ENCODE peak calls at places on chromosomes 16 and 17, in seven cellular contexts. E, Z, R, I, C, O and P are unnamed samples.

GRCh38 chr17:31197991-31198390 is 99.0 kb downstream of the OMG start:
- DNase-seq in R (no peak), C (no peak), I (no peak), O (no peak), Z (no peak), E (no peak), P (no peak)

GRCh38 chr16:11256657-11257130 is 690 bp upstream of the SOCS1 start:
- DNase-seq in Z (peak; percentile 82), C (no peak), O (peak; percentile 69), R (peak; percentile 71), E (peak; percentile 48), I (peak; percentile 70), P (no peak)

GRCh38 chr16:10616744-10617640 is 36.6 kb upstream of the EMP2 start:
- DNase-seq in Z (peak; percentile 83), O (peak; percentile 73), I (peak; percentile 82), R (peak; percentile 33), E (peak; percentile 29), C (no peak), P (peak; percentile 62)

GRCh38 chr16:48408688-48409087 is 23.5 kb upstream of the SIAH1 start:
- DNase-seq in I (peak; percentile 54), R (no peak), O (peak; percentile 39), E (peak; percentile 20), C (no peak), Z (peak; percentile 69), P (peak; percentile 19)

GRCh38 chr17:17361543-17362511 is 58.7 kb downstream of the NT5M start:
- DNase-seq in Z (peak; percentile 59), E (no peak), R (no peak), I (no peak), O (no peak), C (no peak), P (no peak)

GRCh38 chr17:48927978-48928716 is 16.5 kb downstream of the SNF8 start:
- DNase-seq in I (no peak), O (no peak), Z (no peak), C (no peak), E (no peak), R (peak; percentile 57), P (no peak)

GRCh38 chr16:85622683-85623082 is 9.6 kb downstream of the GSE1 start:
- DNase-seq in Z (no peak), O (no peak), I (no peak), C (no peak), E (no peak), R (no peak), P (no peak)

GRCh38 chr17:66781135-66781534 is 53.8 kb upstream of the CACNG5 start:
- DNase-seq in Z (no peak), C (no peak), O (no peak), I (no peak), E (no peak), R (no peak), P (no peak)

GRCh38 chr17:77371117-77371887 is 230.5 kb downstream of the SEC14L1 start:
- DNase-seq in C (no peak), R (no peak), E (no peak), O (peak; percentile 73), I (no peak), Z (peak; percentile 67), P (no peak)
- TF ChIP-seq EP300 in C (no peak), R (no peak), E (no peak), O (no peak), I (no peak), Z (no peak), P (no peak)

DNA sequence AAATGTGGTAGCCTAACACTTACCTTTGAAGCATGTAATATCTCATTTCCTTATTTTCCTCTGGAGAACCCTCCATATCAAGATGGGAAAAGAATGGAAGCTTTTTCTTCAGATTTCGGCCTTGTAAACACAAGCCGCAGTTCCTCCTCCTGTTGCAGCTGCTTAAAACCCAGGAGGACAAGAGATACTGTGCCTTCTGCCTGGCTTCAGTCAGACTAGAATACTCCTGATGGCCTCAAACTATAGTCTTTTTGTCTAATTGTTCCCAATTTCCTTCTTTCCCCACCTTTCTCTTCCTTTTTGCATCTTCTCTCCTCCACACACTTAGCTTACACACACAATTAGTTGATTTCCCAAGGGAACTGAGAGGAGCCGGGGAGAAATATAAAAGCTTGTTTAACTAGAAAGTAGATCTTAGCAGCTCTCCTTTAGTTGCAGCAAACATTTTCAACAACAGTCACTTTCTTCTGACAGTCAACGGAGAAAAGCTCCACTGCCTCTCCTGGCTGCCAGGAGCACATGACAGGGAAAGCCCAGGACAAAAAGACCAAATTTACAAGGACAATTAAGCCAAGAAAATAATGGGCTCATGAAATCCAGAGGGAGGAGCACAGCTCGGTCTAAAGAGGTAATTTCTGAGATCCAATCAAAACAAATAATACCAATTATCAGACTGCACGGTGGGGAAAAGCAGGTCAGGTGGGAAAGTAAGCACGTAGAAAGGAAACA is 76.4 kb upstream of the C17orf78 start:
- DNase-seq in C (no peak), O (no peak), I (no peak), Z (no peak), R (no peak), E (no peak), P (no peak)
- TF ChIP-seq CTCF in C (no peak), O (no peak), I (no peak), Z (no peak), R (no peak), E (no peak), P (no peak)

GRCh38 chr16:4323071-4323844 is 7.4 kb downstream of the GLIS2 start:
- DNase-seq in E (no peak), R (no peak), C (no peak), O (peak; percentile 47), I (no peak), Z (peak; percentile 63), P (no peak)

GRCh38 chr16:4324871-4325740 is 9.2 kb downstream of the GLIS2 start:
- DNase-seq in Z (peak; percentile 66), E (no peak), R (no peak), O (no peak), C (no peak), I (no peak), P (no peak)

GRCh38 chr16:4322121-4323035 is 6.5 kb downstream of the GLIS2 start:
- DNase-seq in I (no peak), O (no peak), E (no peak), R (no peak), Z (peak; percentile 63), C (no peak), P (peak; percentile 47)

GRCh38 chr16:4324479-4324868 is 8.6 kb downstream of the GLIS2 start:
- DNase-seq in Z (no peak), R (no peak), E (no peak), I (no peak), O (no peak), C (no peak), P (no peak)

GRCh38 chr16:4323845-4324478 is 8.1 kb downstream of the GLIS2 start:
- DNase-seq in I (peak; percentile 40), O (peak; percentile 72), E (peak; percentile 64), R (peak; percentile 56), Z (peak; percentile 89), C (no peak), P (peak; percentile 81)
- H3K4me1 ChIP-seq in I (peaks cover 30% of the 10 kb centered on the region), O (peaks cover 72% of the 10 kb centered on the region), E (peaks cover 90% of the 10 kb centered on the region), R (peaks cover 7% of the 10 kb centered on the region), Z (peaks cover 2% of the 10 kb centered on the region), C (peaks cover 14% of the 10 kb centered on the region), P (peaks cover 49% of the 10 kb centered on the region)

GRCh38 chr17:42016952-42017865 is at the start of gene DNAJC7:
- DNase-seq in O (peak; percentile 93), I (peak; percentile 91), E (peak; percentile 96), R (peak; percentile 92), Z (peak; percentile 96), C (peak; percentile 53), P (peak; percentile 89)
- TF ChIP-seq EP300 in O (no peak), I (no peak), E (no peak), R (peak; percentile 2), Z (no peak), C (no peak), P (no peak)